ENCODE peak calls at places on chromosomes 6 and 20, in seven cellular contexts. One of them, this sample, is unnamed.

GRCh38 chr6:51487937-51488336 is 599.5 kb downstream of the PKHD1 start:
- DNase-seq in A549: no peak
- DNase-seq in left colon: no peak
- DNase-seq in C1 segment of cervical spinal cord: no peak
- DNase-seq in MM.1S: no peak
- DNase-seq in progenitor cell of endocrine pancreas: no peak
- DNase-seq in GM12864: no peak
- DNase-seq in this sample: no peak

GRCh38 chr20:49880177-49880576 is 35.2 kb downstream of the SPATA2 start:
- DNase-seq in A549: no peak
- DNase-seq in left colon: no peak
- DNase-seq in C1 segment of cervical spinal cord: no peak
- DNase-seq in MM.1S: no peak
- DNase-seq in progenitor cell of endocrine pancreas: no peak
- DNase-seq in GM12864: no peak
- DNase-seq in this sample: no peak

GRCh38 chr6:90088009-90088408 is 193.7 kb downstream of the GJA10 start:
- DNase-seq in A549: no peak
- DNase-seq in left colon: no peak
- DNase-seq in C1 segment of cervical spinal cord: no peak
- DNase-seq in MM.1S: no peak
- DNase-seq in progenitor cell of endocrine pancreas: no peak
- DNase-seq in GM12864: no peak
- DNase-seq in this sample: no peak

GRCh38 chr6:159880412-159880811 is 10.4 kb upstream of the MAS1 start:
- DNase-seq in A549: no peak
- DNase-seq in left colon: no peak
- DNase-seq in C1 segment of cervical spinal cord: no peak
- DNase-seq in MM.1S: no peak
- DNase-seq in progenitor cell of endocrine pancreas: no peak
- DNase-seq in GM12864: no peak
- DNase-seq in this sample: no peak

GRCh38 chr6:116389357-116389756 is 18.6 kb downstream of the DSE start:
- DNase-seq in A549: no peak
- DNase-seq in left colon: no peak
- DNase-seq in C1 segment of cervical spinal cord: no peak
- DNase-seq in MM.1S: no peak
- DNase-seq in progenitor cell of endocrine pancreas: no peak
- DNase-seq in GM12864: no peak
- DNase-seq in this sample: no peak

GRCh38 chr20:37630161-37630560 is 63.7 kb upstream of the CTNNBL1 start:
- DNase-seq in A549: no peak
- DNase-seq in left colon: no peak
- DNase-seq in C1 segment of cervical spinal cord: no peak
- DNase-seq in MM.1S: no peak
- DNase-seq in progenitor cell of endocrine pancreas: no peak
- DNase-seq in GM12864: no peak
- DNase-seq in this sample: no peak

GRCh38 chr20:14848806-14849205 is 511.4 kb upstream of the FLRT3 start:
- DNase-seq in A549: no peak
- DNase-seq in left colon: no peak
- DNase-seq in C1 segment of cervical spinal cord: no peak
- DNase-seq in MM.1S: no peak
- DNase-seq in progenitor cell of endocrine pancreas: no peak
- DNase-seq in GM12864: no peak
- DNase-seq in this sample: no peak

GRCh38 chr20:44109951-44110361 is 77.0 kb downstream of the JPH2 start:
- DNase-seq in A549: no peak
- DNase-seq in left colon: no peak
- DNase-seq in C1 segment of cervical spinal cord: no peak
- DNase-seq in MM.1S: no peak
- DNase-seq in progenitor cell of endocrine pancreas: no peak
- DNase-seq in GM12864: no peak
- DNase-seq in this sample: no peak

GRCh38 chr20:5945963-5946362 is 4.4 kb downstream of the TRMT6 start:
- DNase-seq in A549: no peak
- DNase-seq in left colon: no peak
- DNase-seq in C1 segment of cervical spinal cord: no peak
- DNase-seq in MM.1S: no peak
- DNase-seq in progenitor cell of endocrine pancreas: no peak
- DNase-seq in GM12864: no peak
- DNase-seq in this sample: no peak

GRCh38 chr20:59903631-59904030 is 29.8 kb downstream of the SYCP2 start:
- DNase-seq in A549: no peak
- DNase-seq in left colon: no peak
- DNase-seq in C1 segment of cervical spinal cord: no peak
- DNase-seq in MM.1S: no peak
- DNase-seq in progenitor cell of endocrine pancreas: no peak
- DNase-seq in GM12864: no peak
- DNase-seq in this sample: no peak

GRCh38 chr20:24790746-24791283 is 158.3 kb upstream of the CST7 start:
- DNase-seq in A549: no peak
- DNase-seq in left colon: no peak
- DNase-seq in C1 segment of cervical spinal cord: peak; percentile 20
- DNase-seq in MM.1S: no peak
- DNase-seq in progenitor cell of endocrine pancreas: no peak
- DNase-seq in GM12864: no peak
- DNase-seq in this sample: no peak

GRCh38 chr6:44966449-44967091 is 361.6 kb upstream of the RUNX2 start:
- DNase-seq in A549: peak; percentile 11
- DNase-seq in left colon: no peak
- DNase-seq in C1 segment of cervical spinal cord: no peak
- DNase-seq in MM.1S: no peak
- DNase-seq in progenitor cell of endocrine pancreas: no peak
- DNase-seq in GM12864: no peak
- DNase-seq in this sample: no peak

This sample was measured in tibial nerve.